ENCODE peak calls at places on chromosomes 11 and 22, in seven cellular contexts. X is effector CD4-positive, alpha-beta T cell; B is effector memory CD4-positive, alpha-beta T cell; O is NCI-H510A; I is stimulated activated CD8-positive, alpha-beta memory T cell treated with anti-CD3 and anti-CD28 coated beads, Interleukin-2, amount 100 ng/mL, for 48 hours; Y is dermis blood vessel endothelial cell; L is EL. Q is an unnamed sample.

GRCh38 chr11:117720061-117720511 is 76.9 kb downstream of the DSCAML1 start:
- DNase-seq in X (no peak), I (no peak), L (no peak), B (no peak), Y (no peak), O (no peak), Q (peak; percentile 47)

GRCh38 chr11:92473736-92474135 is 249.1 kb downstream of the FAT3 start:
- DNase-seq in X (no peak), L (peak; percentile 59), B (no peak), I (no peak), O (no peak), Y (no peak), Q (no peak)

GRCh38 chr22:36432592-36433317 is 45.0 kb upstream of the MYH9 start:
- DNase-seq in X (no peak), Y (no peak), L (peak; percentile 64), O (no peak), B (no peak), I (no peak), Q (no peak)

GRCh38 chr11:63918576-63919171 is 1.7 kb upstream of the RCOR2 start:
- DNase-seq in Y (no peak), O (peak; percentile 78), X (no peak), B (no peak), I (no peak), L (peak; percentile 37), Q (no peak)

GRCh38 chr11:101428918-101429317 is 154.9 kb downstream of the TRPC6 start:
- DNase-seq in O (no peak), X (no peak), I (no peak), Y (peak; percentile 1), B (no peak), L (peak; percentile 56), Q (no peak)

GRCh38 chr11:130585545-130585944 is 137.1 kb downstream of the ADAMTS15 start:
- DNase-seq in Y (no peak), B (no peak), I (no peak), O (no peak), X (no peak), L (peak; percentile 58), Q (no peak)

GRCh38 chr22:30535182-30535581 is 11.4 kb downstream of the SEC14L6 start:
- DNase-seq in O (no peak), X (no peak), B (no peak), I (no peak), Y (no peak), L (no peak), Q (no peak)

GRCh38 chr11:73752216-73752867 is 8.5 kb downstream of the RAB6A start:
- DNase-seq in L (no peak), B (no peak), Y (no peak), I (no peak), X (no peak), O (no peak), Q (no peak)

GRCh38 chr11:12496181-12497025 is 119.0 kb downstream of the PARVA start:
- DNase-seq in X (no peak), Y (no peak), O (no peak), B (no peak), I (no peak), L (peak; percentile 17), Q (no peak)

GRCh38 chr11:77093056-77093891 is 9.4 kb upstream of the OMP start:
- DNase-seq in Y (no peak), L (no peak), I (no peak), X (no peak), O (no peak), B (no peak), Q (no peak)

GRCh38 chr22:20226760-20227350 is 41.3 kb downstream of the RTN4R start:
- DNase-seq in L (no peak), I (no peak), B (no peak), Y (no peak), X (no peak), O (no peak), Q (no peak)

GRCh38 chr11:61543606-61544306 is 35.2 kb downstream of the LRRC10B start:
- DNase-seq in L (peak; percentile 52), Y (no peak), O (no peak), B (no peak), X (no peak), I (no peak), Q (no peak)

GRCh38 chr11:120674537-120674936 is 163.0 kb downstream of the GRIK4 start:
- DNase-seq in O (no peak), I (no peak), Y (no peak), X (no peak), L (peak; percentile 71), B (no peak), Q (no peak)

GRCh38 chr11:85946221-85946620 is 91.0 kb downstream of the CCDC83 start:
- DNase-seq in B (no peak), I (no peak), O (no peak), L (peak; percentile 21), Y (no peak), X (no peak), Q (no peak)

GRCh38 chr11:31805629-31806185 is 5.4 kb downstream of the PAX6 start:
- DNase-seq in X (no peak), O (no peak), Y (no peak), L (no peak), B (no peak), I (no peak), Q (no peak)

GRCh38 chr11:76974179-76974891 is 59.9 kb upstream of the B3GNT6 start:
- DNase-seq in X (no peak), O (no peak), I (no peak), B (no peak), Y (no peak), L (no peak), Q (no peak)

GRCh38 chr22:37043828-37044538 is 7.6 kb upstream of the KCTD17 start:
- DNase-seq in O (no peak), I (peak; percentile 56), L (peak; percentile 49), Y (peak; percentile 70), B (no peak), X (no peak), Q (no peak)